ENCODE peak calls at places on chromosome 3, in ten cellular contexts. K is stomach, Q is suprapubic skin, Y is A549, S is tibial nerve, T is upper lobe of left lung, D is transverse colon, B is HepG2, U is ovary, N is SK-N-SH. C is an unnamed sample.
A peak's percentile ranks its signal among the peaks of the same experiment; 100 is the strongest.

GRCh38 chr3:159732172-159733111 is 256.2 kb upstream of the IL12A start:
- DNase-seq in K (no peak), Q (no peak), Y (peak; percentile 50), S (no peak), T (no peak), D (no peak), B (no peak), U (no peak), N (no peak), C (no peak)

GRCh38 chr3:50381315-50381714 is 22.0 kb upstream of the TMEM115 start:
- DNase-seq in K (no peak), Q (no peak), Y (no peak), S (no peak), T (no peak), D (no peak), B (no peak), U (no peak), N (peak; percentile 90), C (no peak)

GRCh38 chr3:109803274-109803673 is 465.9 kb upstream of the DPPA4 start:
- DNase-seq in K (no peak), Q (no peak), Y (no peak), S (no peak), T (peak; percentile 20), D (no peak), B (no peak), U (no peak), N (peak; percentile 10), C (no peak)

GRCh38 chr3:65526656-65527055 is 512.1 kb downstream of the MAGI1 start:
- DNase-seq in K (no peak), Q (no peak), Y (no peak), S (no peak), T (no peak), D (no peak), B (no peak), U (no peak), N (no peak), C (no peak)

GRCh38 chr3:125213946-125214542 is 1.5 kb upstream of the SLC12A8 start:
- DNase-seq in K (no peak), Q (no peak), Y (no peak), S (no peak), T (no peak), D (no peak), B (no peak), U (no peak), N (no peak), C (no peak)

GRCh38 chr3:148309390-148310035 is 388.2 kb upstream of the AGTR1 start:
- DNase-seq in K (no peak), Q (no peak), Y (peak; percentile 7), S (peak; percentile 34), T (no peak), D (peak; percentile 17), B (peak; percentile 46), U (no peak), N (peak; percentile 18), C (no peak)

GRCh38 chr3:171644681-171645080 is 165.6 kb downstream of the PLD1 start:
- DNase-seq in K (no peak), Q (no peak), Y (no peak), S (no peak), T (no peak), D (no peak), B (no peak), U (no peak), N (no peak), C (no peak)

GRCh38 chr3:127373701-127374625 is 86.1 kb upstream of the PRR20G start:
- DNase-seq in K (peak; percentile 37), Q (no peak), Y (peak; percentile 3), S (no peak), T (no peak), D (peak; percentile 20), B (no peak), U (no peak), N (no peak), C (no peak)

DNA sequence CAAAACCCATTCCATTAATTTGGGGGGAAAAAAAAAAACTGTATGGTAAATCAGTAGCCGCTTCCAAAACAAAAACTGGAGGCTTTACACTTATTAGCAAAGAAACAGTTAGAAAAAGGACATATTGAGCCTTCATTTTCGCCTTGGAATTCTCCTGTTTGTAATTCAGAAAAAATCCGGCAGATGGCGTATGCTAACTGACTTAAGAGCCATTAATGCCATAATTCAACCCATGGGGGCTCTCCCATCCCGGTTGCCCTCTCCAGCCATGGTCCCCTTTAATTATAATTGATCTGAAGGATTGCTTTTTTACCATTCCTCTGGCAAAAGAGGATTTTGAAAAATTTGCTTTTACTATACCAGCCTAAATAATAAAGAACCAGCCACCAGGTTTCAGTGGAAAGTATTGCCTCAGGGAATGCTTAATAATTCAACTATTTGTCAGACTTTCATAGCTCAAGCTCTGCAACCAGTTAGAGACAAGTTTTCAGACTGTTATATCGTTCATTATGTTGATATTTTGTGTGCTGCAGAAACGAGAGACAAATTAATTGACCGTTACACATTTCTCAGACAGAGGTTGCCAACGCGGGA is 9.4 kb upstream of the RPL24 start:
- DNase-seq in K (no peak), Q (no peak), Y (no peak), S (peak; percentile 88), T (no peak), D (no peak), B (peak; percentile 67), U (no peak), N (peak; percentile 33), C (no peak)
- TF ChIP-seq EP300 in K (no peak), Q (no peak), Y (no peak), S (no peak), T (no peak), D (no peak), B (no peak), U (no peak), N (no peak), C (no peak)

GRCh38 chr3:20049275-20049674 is 9.0 kb downstream of the KAT2B start:
- DNase-seq in K (no peak), Q (no peak), Y (no peak), S (no peak), T (no peak), D (no peak), B (no peak), U (no peak), N (no peak), C (no peak)

GRCh38 chr3:20046556-20046955 is 6.3 kb downstream of the KAT2B start:
- DNase-seq in K (no peak), Q (no peak), Y (no peak), S (no peak), T (no peak), D (no peak), B (no peak), U (no peak), N (no peak), C (no peak)

GRCh38 chr3:20051123-20051806 is 11.0 kb downstream of the KAT2B start:
- DNase-seq in K (no peak), Q (no peak), Y (no peak), S (no peak), T (no peak), D (no peak), B (no peak), U (no peak), N (no peak), C (no peak)

GRCh38 chr3:20047341-20047779 is 7.1 kb downstream of the KAT2B start:
- DNase-seq in K (no peak), Q (no peak), Y (no peak), S (no peak), T (no peak), D (no peak), B (no peak), U (no peak), N (no peak), C (no peak)

GRCh38 chr3:20047940-20048339 is 7.7 kb downstream of the KAT2B start:
- DNase-seq in K (no peak), Q (no peak), Y (no peak), S (no peak), T (no peak), D (no peak), B (no peak), U (no peak), N (no peak), C (no peak)
- H3K27ac ChIP-seq in K (peak overlapping the region; percentile 66), Q (peak overlapping the region; percentile 45), Y (no peak overlapping the region), S (peak overlapping the region; percentile 58), T (peak overlapping the region; percentile 52), D (peak overlapping the region; percentile 40), B (no peak overlapping the region), U (peak overlapping the region; percentile 42), N (peak overlapping the region; percentile 82), C (peak overlapping the region; percentile 2)

DNA sequence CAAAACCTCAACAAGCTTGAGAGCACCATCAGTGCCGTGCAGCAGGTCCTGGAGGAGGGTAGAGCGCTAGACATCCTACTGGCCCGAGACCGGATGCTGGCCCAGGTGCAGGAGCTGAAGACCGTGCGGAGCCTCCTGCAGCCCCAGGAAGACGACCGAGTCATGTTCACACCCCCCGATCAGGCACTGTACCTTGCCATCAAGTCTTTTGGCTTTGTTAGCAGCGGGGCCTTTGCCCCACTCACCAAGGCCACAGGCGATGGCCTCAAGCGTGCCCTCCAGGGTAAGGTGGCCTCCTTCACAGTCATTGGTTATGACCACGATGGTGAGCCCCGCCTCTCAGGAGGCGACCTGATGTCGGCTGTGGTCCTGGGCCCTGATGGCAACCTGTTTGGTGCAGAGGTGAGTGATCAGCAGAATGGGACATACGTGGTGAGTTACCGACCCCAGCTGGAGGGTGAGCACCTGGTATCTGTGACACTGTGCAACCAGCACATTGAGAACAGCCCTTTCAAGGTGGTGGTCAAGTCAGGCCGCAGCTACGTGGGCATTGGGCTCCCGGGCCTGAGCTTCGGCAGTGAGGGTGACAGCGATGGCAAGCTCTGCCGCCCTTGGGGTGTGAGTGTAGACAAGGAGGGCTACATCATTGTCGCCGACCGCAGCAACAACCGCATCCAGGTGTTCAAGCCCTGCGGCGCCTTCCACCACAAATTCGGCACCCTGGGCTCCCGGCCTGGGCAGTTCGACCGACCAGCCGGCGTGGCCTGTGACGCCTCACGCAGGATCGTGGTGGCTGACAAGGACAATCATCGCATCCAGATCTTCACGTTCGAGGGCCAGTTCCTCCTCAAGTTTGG is 60.8 kb upstream of the CCR4 start:
- DNase-seq in K (no peak), Q (no peak), Y (no peak), S (no peak), T (peak; percentile 64), D (no peak), B (no peak), U (no peak), N (no peak), C (no peak)
- TF ChIP-seq CTCF in K (no peak), Q (no peak), Y (no peak), S (no peak), T (no peak), D (no peak), B (no peak), U (no peak), N (no peak), C (no peak)

GRCh38 chr3:16066975-16067374 is 107.5 kb upstream of the GALNT15 start:
- DNase-seq in K (no peak), Q (no peak), Y (no peak), S (no peak), T (no peak), D (no peak), B (no peak), U (no peak), N (no peak), C (no peak)

GRCh38 chr3:16066545-16066944 is 107.9 kb upstream of the GALNT15 start:
- DNase-seq in K (no peak), Q (no peak), Y (no peak), S (no peak), T (no peak), D (no peak), B (no peak), U (no peak), N (no peak), C (no peak)

GRCh38 chr3:16067837-16068471 is 106.5 kb upstream of the GALNT15 start:
- DNase-seq in K (no peak), Q (no peak), Y (no peak), S (no peak), T (no peak), D (no peak), B (no peak), U (no peak), N (peak; percentile 60), C (no peak)

GRCh38 chr3:16063603-16064002 is 110.9 kb upstream of the GALNT15 start:
- DNase-seq in K (no peak), Q (no peak), Y (no peak), S (no peak), T (no peak), D (no peak), B (no peak), U (no peak), N (no peak), C (peak; percentile 76)

GRCh38 chr3:16064660-16065414 is 109.6 kb upstream of the GALNT15 start:
- DNase-seq in K (no peak), Q (peak; percentile 92), Y (no peak), S (peak; percentile 96), T (no peak), D (peak; percentile 41), B (peak; percentile 12), U (peak; percentile 72), N (no peak), C (peak; percentile 92)
- TF ChIP-seq EP300 in K (no peak), Q (no peak), Y (no peak), S (no peak), T (no peak), D (no peak), B (no peak), U (no peak), N (peak; percentile 88), C (no peak)